ENCODE peak calls at places on chromosomes 16 and 17, in five cellular contexts. W is breast epithelium, E is SK-N-SH, K is transverse colon, R is stomach. A is an unnamed sample.

GRCh38 chr16:12062343-12063003 is 85.9 kb downstream of the SNX29 start:
- DNase-seq in W (peak), E (no peak), K (peak), R (peak), A (no peak)

GRCh38 chr16:88905563-88905962 is 39.1 kb upstream of the PABPN1L start:
- DNase-seq in W (no peak), E (peak), K (no peak), R (no peak), A (no peak)

GRCh38 chr16:30884760-30885159 is 9.1 kb downstream of the BCL7C start:
- DNase-seq in W (no peak), E (no peak), K (no peak), R (no peak), A (no peak)

GRCh38 chr17:673200-673681 is 41.4 kb downstream of the VPS53 start:
- DNase-seq in W (no peak), E (peak), K (no peak), R (no peak), A (no peak)

GRCh38 chr16:75919664-75920063 is 193.4 kb upstream of the CPHXL start:
- DNase-seq in W (no peak), E (no peak), K (no peak), R (no peak), A (no peak)

GRCh38 chr16:76428858-76429257 is 151.7 kb downstream of the CNTNAP4 start:
- DNase-seq in W (no peak), E (no peak), K (peak), R (no peak), A (no peak)

GRCh38 chr17:71334041-71334781 is 786.6 kb upstream of the SOX9 start:
- DNase-seq in W (no peak), E (no peak), K (no peak), R (no peak), A (no peak)

GRCh38 chr16:30602595-30603277 is 7.5 kb downstream of the ZNF689 start:
- DNase-seq in W (no peak), E (no peak), K (no peak), R (no peak), A (no peak)

GRCh38 chr16:10100829-10101228 is 81.4 kb downstream of the GRIN2A start:
- DNase-seq in W (no peak), E (no peak), K (no peak), R (no peak), A (no peak)

GRCh38 chr17:40727447-40728231 is 24.1 kb upstream of the KRT24 start:
- DNase-seq in W (no peak), E (no peak), K (no peak), R (no peak), A (no peak)

GRCh38 chr17:69342896-69343644 is 16.1 kb upstream of the ABCA5 start:
- DNase-seq in W (no peak), E (no peak), K (no peak), R (no peak), A (no peak)

GRCh38 chr17:57577751-57578607 is 167.1 kb downstream of the CCDC182 start:
- DNase-seq in W (no peak), E (peak), K (no peak), R (no peak), A (peak)

GRCh38 chr16:67111951-67112444 is 2.3 kb downstream of the PHAF1 start:
- DNase-seq in W (no peak), E (no peak), K (no peak), R (no peak), A (no peak)

GRCh38 chr17:72479113-72479512 is 358.3 kb downstream of the SOX9 start:
- DNase-seq in W (no peak), E (no peak), K (no peak), R (no peak), A (no peak)

DNA sequence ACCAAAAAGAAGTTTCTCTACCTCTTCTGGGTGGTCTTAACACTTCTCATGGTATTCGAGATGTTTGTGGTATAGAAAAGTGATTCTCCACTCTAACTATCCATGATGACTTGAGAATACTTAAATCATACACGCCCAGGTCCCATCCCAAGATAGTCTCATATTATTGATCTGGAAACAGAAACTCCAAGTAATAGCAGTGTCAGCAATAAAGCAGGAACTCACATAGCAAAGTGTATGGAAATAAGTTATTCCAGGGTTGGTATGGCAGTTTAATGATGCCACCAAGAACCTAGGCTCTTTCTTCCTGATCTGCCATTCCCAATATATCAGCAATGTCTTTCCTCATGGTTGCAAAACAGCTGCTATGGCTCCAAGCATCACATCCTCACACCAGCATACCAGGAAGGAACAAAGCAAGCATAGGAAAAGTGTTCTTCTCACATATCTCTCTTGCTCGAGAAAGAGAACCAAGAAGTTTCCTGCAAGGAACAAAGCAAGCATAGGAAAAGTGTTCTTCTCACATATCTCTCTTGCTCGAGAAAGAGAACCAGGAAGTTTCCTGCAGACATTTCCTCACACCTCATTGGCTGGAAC is 23.6 kb upstream of the TOX3 start:
- DNase-seq in W (no peak), E (no peak), K (no peak), R (no peak), A (no peak)
- TF ChIP-seq POLR2AphosphoS5 in W (no peak), E (no peak), K (no peak), R (no peak), A (no peak)

DNA sequence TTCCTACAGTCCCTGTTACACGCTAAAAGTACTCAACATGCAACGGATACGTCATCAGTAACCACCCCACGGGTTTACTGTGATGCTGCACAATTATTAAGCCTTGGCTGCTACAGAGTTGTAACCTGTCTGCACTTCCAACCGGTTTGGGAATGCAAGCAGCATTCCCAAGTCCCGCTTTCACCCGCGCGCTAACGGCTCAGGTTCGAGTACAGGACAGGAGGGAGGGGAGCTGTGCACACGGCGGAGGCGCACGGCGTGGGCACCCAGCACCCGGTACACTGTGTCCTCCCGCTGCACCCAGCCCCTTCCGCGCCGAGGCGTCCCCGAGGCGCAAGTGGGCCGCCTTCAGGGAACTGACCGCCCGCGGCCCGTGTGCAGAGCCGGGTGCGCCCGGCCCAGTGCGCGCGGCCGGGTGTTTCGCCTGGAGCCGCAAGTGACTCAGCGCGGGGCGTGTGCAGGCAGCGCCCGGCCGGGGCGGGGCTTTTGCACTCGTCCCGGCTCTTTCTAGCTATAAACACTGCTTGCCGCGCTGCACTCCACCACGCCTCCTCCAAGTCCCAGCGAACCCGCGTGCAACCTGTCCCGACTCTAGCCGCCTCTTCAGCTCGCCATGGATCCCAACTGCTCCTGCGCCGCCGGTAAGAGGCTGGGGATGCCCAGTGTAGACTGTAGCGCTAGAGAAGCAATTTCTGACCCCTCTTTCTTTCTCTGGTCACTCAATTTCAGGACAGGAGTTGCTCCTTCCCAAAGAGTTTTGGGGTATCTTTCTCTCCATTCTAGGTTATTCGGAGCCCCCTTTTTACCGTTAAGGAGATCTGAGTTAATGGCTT is at the start of gene MT2A:
- DNase-seq in W (peak), E (peak), K (peak), R (peak), A (peak)
- TF ChIP-seq POLR2AphosphoS5 in W (peak), E (peak), K (peak), R (peak), A (peak)

GRCh38 chr17:1736348-1737281 is 6.1 kb upstream of the SERPINF2 start:
- DNase-seq in W (no peak), E (peak), K (peak), R (peak), A (no peak)
- TF ChIP-seq POLR2AphosphoS5 in W (peak), E (no peak), K (no peak), R (no peak), A (no peak)

GRCh38 chr16:48608871-48609452 is 1.0 kb downstream of the N4BP1 start:
- DNase-seq in W (no peak), E (peak), K (no peak), R (peak), A (no peak)
- TF ChIP-seq POLR2AphosphoS5 in W (no peak), E (no peak), K (no peak), R (no peak), A (no peak)

DNA sequence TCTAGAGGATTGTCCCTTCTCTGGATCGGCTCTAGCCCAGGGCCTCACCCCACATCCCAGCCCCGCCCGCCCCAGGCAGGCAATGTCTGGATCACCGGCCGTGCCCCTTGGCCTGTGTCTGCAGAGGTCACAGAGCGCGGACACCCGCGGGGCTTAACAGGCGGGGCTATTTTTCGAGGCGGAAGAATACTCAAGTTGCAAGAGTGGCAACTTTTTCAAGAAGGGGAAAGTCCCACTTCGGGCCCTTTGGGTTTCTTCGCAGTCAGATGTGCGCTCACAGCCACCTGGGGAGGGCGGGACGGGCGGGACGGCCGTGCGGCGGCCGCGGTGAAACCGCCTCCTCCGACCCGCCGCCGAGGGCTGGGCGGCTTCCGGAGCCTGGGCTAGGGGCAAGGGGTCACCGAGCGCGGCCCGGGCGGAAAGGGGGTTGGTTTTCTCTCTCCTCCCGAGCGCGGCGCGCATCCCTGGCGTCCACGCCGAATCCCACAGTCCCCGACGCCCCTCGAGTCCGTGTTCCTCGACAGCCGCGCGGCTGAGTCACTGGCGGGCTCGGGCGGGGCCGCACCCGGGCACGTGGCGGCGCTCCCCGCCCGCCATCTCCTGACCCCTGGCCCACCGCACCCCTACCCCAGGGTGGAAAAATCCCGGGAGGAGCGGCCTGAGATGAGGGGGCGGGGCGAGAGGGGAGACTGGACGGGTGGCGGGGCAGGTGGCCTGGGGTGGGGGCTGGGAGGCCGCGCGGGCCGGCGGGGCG is 1.2 kb upstream of the PFN1 start:
- DNase-seq in W (peak), E (peak), K (peak), R (peak), A (peak)
- TF ChIP-seq POLR2AphosphoS5 in W (peak), E (no peak), K (peak), R (peak), A (no peak)

GRCh38 chr17:48609754-48610281 is 999 bp downstream of the HOXB7 start:
- DNase-seq in W (no peak), E (no peak), K (no peak), R (no peak), A (no peak)
- TF ChIP-seq POLR2AphosphoS5 in W (no peak), E (no peak), K (no peak), R (no peak), A (no peak)

DNA sequence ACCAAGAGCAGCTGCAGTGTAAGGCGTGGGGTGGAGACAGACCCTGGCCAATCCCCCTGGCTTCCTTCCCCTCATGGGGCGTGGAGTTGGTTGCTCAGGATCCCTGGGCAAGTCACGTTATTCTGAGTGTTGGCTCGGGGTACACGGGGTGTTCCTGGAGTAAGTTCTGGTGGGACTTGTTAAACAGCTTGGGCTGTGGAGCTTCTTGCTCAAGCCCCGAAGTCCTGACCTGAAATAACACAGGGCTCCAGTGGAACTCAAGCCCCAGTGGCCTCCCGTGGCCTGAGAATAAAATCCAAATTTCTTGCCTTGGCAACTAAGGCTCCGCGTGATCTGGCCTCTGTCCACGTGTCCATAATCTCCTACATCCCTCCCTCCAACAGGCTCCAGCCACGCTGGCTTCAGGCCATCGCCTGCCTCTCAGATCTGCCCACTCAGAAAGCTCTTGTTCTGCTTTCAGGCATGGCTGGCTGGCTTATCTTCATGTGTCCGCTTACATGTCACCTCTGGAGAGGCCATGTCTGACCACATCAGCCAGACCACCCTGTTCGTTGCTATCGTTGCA is 49.3 kb upstream of the BCO1 start:
- DNase-seq in W (peak), E (peak), K (peak), R (peak), A (no peak)
- TF ChIP-seq POLR2AphosphoS5 in W (peak), E (no peak), K (peak), R (no peak), A (no peak)

GRCh38 chr17:21686165-21687015 is 5.9 kb upstream of the KCNJ18 start:
- DNase-seq in W (no peak), E (no peak), K (no peak), R (no peak), A (no peak)
- TF ChIP-seq POLR2AphosphoS5 in W (no peak), E (no peak), K (no peak), R (no peak), A (no peak)

DNA sequence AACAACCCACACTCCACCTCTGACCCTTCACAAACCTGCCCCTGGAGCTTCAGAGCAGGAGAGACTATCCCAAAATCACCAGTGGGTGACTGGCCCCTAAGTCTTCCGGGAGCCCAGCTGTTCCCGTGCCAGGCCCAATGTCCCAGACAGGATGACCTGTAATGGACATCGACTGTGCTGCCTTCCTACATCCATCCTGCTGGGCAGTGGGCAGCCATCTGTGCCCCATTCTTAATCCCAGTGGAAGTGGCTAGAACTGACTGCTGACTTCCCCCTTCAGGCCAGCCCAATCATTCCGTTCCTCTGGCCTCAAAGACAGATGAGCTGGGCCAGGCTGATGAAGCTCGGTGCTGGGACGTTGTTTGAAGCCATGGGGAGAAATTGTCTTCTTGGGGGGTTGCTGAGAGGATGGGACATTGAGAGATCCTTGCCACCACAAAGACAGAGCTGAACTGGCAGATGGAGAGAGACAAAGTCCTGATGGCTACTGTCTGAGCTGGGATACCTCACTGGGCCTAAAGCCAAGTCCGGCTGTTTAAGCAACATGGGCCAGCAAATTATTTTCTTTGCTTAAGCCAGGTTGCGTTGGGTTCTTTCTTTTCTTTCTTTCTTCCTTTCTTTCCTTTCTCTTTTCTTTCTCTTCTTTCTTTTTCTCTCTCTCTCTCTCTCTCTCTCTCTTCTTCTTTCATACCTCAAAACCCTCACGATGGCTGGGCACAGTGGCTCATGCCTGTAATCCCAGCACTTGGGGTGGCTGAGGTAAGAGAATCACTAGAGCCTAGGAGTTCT is 17.9 kb upstream of the ALOX15B start:
- DNase-seq in W (no peak), E (no peak), K (no peak), R (no peak), A (no peak)
- TF ChIP-seq POLR2AphosphoS5 in W (no peak), E (no peak), K (no peak), R (no peak), A (no peak)

GRCh38 chr16:4454618-4455017 is 19.8 kb downstream of the NMRAL1 start:
- DNase-seq in W (no peak), E (no peak), K (no peak), R (no peak), A (no peak)

GRCh38 chr16:4452674-4453073 is 21.8 kb downstream of the NMRAL1 start:
- DNase-seq in W (no peak), E (no peak), K (no peak), R (no peak), A (no peak)

GRCh38 chr16:4450921-4451619 is 23.4 kb downstream of the NMRAL1 start:
- DNase-seq in W (no peak), E (no peak), K (no peak), R (no peak), A (no peak)

GRCh38 chr16:4455081-4455480 is 19.3 kb downstream of the NMRAL1 start:
- DNase-seq in W (no peak), E (no peak), K (no peak), R (no peak), A (no peak)

GRCh38 chr16:4450430-4450829 is 24.0 kb downstream of the NMRAL1 start:
- DNase-seq in W (no peak), E (no peak), K (no peak), R (no peak), A (no peak)
- TF ChIP-seq POLR2AphosphoS5 in W (no peak), E (no peak), K (no peak), R (no peak), A (no peak)